ENCODE peak calls at places on chromosomes 2 and 18, in nine cellular contexts. G, T, J, B, H, I, Y, K and O are unnamed samples.

GRCh38 chr2:56654936-56655335 is 471.1 kb downstream of the CCDC85A start:
- DNase-seq in T (no peak), Y (no peak), J (no peak), I (no peak), G (no peak), B (peak), H (peak), K (peak), O (no peak)

GRCh38 chr2:148546270-148546669 is 98.3 kb upstream of the EPC2 start:
- DNase-seq in T (no peak), J (peak), I (no peak), H (no peak), B (no peak), G (no peak), K (peak), Y (no peak), O (no peak)

GRCh38 chr2:225932741-225933413 is 533.4 kb downstream of the NYAP2 start:
- DNase-seq in J (no peak), Y (no peak), G (no peak), T (no peak), K (no peak), B (no peak), I (peak), H (no peak), O (no peak)

GRCh38 chr2:19114754-19115231 is 243.6 kb downstream of the OSR1 start:
- DNase-seq in H (peak), I (no peak), T (no peak), J (peak), Y (no peak), K (peak), B (peak), G (no peak), O (no peak)

GRCh38 chr18:77013777-77014525 is 118.6 kb downstream of the MBP start:
- DNase-seq in I (no peak), K (no peak), B (no peak), Y (no peak), G (no peak), J (no peak), H (peak), T (no peak), O (no peak)

GRCh38 chr2:38156262-38156835 is 80.4 kb upstream of the CYP1B1 start:
- DNase-seq in H (peak), I (no peak), K (no peak), B (no peak), G (no peak), T (no peak), Y (no peak), J (peak), O (no peak)

GRCh38 chr2:179596018-179596417 is 265.4 kb downstream of the ZNF385B start:
- DNase-seq in J (peak), K (peak), B (peak), H (peak), T (no peak), Y (no peak), G (no peak), I (peak), O (no peak)

GRCh38 chr2:174341995-174342571 is 7.3 kb downstream of the SP9 start:
- DNase-seq in T (no peak), B (no peak), I (no peak), Y (peak), H (no peak), K (no peak), G (peak), J (no peak), O (no peak)

GRCh38 chr2:32450851-32451250 is 94.0 kb downstream of the BIRC6 start:
- DNase-seq in B (peak), G (no peak), K (no peak), J (no peak), H (no peak), I (peak), T (no peak), Y (no peak), O (no peak)

GRCh38 chr2:230347659-230348305 is 20.8 kb downstream of the SP140L start:
- DNase-seq in T (no peak), G (no peak), H (peak), I (peak), K (no peak), Y (no peak), B (peak), J (peak), O (no peak)

GRCh38 chr2:9984217-9984739 is 32.8 kb downstream of the GRHL1 start:
- DNase-seq in G (no peak), J (peak), H (peak), T (no peak), K (peak), B (peak), I (peak), Y (no peak), O (no peak)

GRCh38 chr2:203077458-203077857 is 62.8 kb downstream of the NBEAL1 start:
- DNase-seq in J (peak), B (peak), T (no peak), G (no peak), I (peak), K (no peak), Y (no peak), H (peak), O (no peak)

GRCh38 chr2:71499691-71500090 is 46.3 kb downstream of the DYSF start:
- DNase-seq in Y (no peak), I (no peak), B (no peak), J (no peak), T (no peak), K (no peak), G (no peak), H (no peak), O (no peak)

GRCh38 chr2:241095594-241096290 is 6.3 kb downstream of the MTERF4 start:
- DNase-seq in K (no peak), I (no peak), B (no peak), T (no peak), J (no peak), Y (no peak), H (no peak), G (no peak), O (no peak)

GRCh38 chr2:180742809-180743208 is 237.6 kb upstream of the UBE2E3 start:
- DNase-seq in I (peak), B (peak), Y (no peak), K (peak), T (no peak), G (no peak), H (no peak), J (peak), O (peak)

GRCh38 chr2:236176951-236177350 is 8.8 kb upstream of the GBX2 start:
- DNase-seq in I (no peak), Y (no peak), T (no peak), J (no peak), B (no peak), G (no peak), H (no peak), K (no peak), O (no peak)

GRCh38 chr2:137380610-137381009 is 583.7 kb upstream of the HNMT start:
- DNase-seq in Y (no peak), T (no peak), J (peak), B (peak), I (no peak), K (peak), G (no peak), H (no peak), O (peak)

GRCh38 chr2:230793573-230794359 is 71.0 kb upstream of the ITM2C start:
- DNase-seq in I (peak), Y (no peak), H (peak), T (peak), B (peak), G (no peak), J (peak), K (peak), O (peak)

GRCh38 chr2:111715987-111716900 is 167.7 kb downstream of the ANAPC1 start:
- DNase-seq in I (no peak), Y (no peak), T (no peak), B (peak), H (no peak), K (no peak), G (no peak), J (no peak), O (no peak)

GRCh38 chr18:3747176-3747973 is 297.4 kb downstream of the TGIF1 start:
- DNase-seq in H (peak), J (peak), B (peak), T (no peak), G (no peak), I (peak), K (peak), Y (no peak), O (no peak)

GRCh38 chr2:51921076-51921475 is 889.1 kb upstream of the NRXN1 start:
- DNase-seq in B (no peak), I (no peak), Y (no peak), K (no peak), T (no peak), H (no peak), G (no peak), J (no peak), O (no peak)

GRCh38 chr2:30689496-30690125 is 117.6 kb downstream of the CAPN13 start:
- DNase-seq in G (no peak), B (no peak), J (no peak), T (no peak), H (no peak), Y (no peak), K (no peak), I (no peak), O (no peak)

GRCh38 chr2:160493227-160494028 is at the start of gene RBMS1:
- DNase-seq in I (peak), Y (peak), B (peak), G (peak), H (peak), J (peak), K (peak), T (no peak), O (no peak)

GRCh38 chr18:32919799-32920198 is 147.0 kb upstream of the KLHL14 start:
- DNase-seq in J (peak), B (peak), T (no peak), Y (peak), I (no peak), K (peak), H (peak), G (peak), O (no peak)

GRCh38 chr18:42078711-42079110 is 123.7 kb downstream of the PIK3C3 start:
- DNase-seq in H (peak), T (no peak), K (no peak), I (peak), B (peak), J (no peak), G (no peak), Y (no peak), O (no peak)

GRCh38 chr18:63681449-63682381 is 20.0 kb upstream of the SERPINB3 start:
- DNase-seq in I (no peak), K (no peak), B (no peak), H (no peak), G (no peak), T (no peak), Y (no peak), J (peak), O (no peak)

GRCh38 chr2:128425216-128425615 is 106.5 kb upstream of the HS6ST1 start:
- DNase-seq in H (no peak), B (no peak), K (no peak), G (no peak), T (no peak), Y (no peak), J (no peak), I (no peak), O (no peak)

GRCh38 chr2:22854588-22854987 is 530.4 kb upstream of the KLHL29 start:
- DNase-seq in Y (no peak), H (no peak), G (no peak), I (no peak), T (no peak), B (no peak), J (no peak), K (no peak), O (no peak)

GRCh38 chr2:206853880-206854279 is 85.4 kb upstream of the CPO start:
- DNase-seq in B (no peak), K (no peak), H (no peak), Y (no peak), I (no peak), G (no peak), T (no peak), J (no peak), O (no peak)

GRCh38 chr18:78972385-78972918 is 7.2 kb upstream of the SALL3 start:
- DNase-seq in Y (no peak), B (no peak), H (no peak), T (no peak), I (no peak), J (no peak), K (no peak), G (no peak), O (no peak)

GRCh38 chr2:102915128-102915527 is 153.3 kb downstream of the TMEM182 start:
- DNase-seq in T (no peak), K (peak), B (peak), G (no peak), I (peak), J (peak), Y (no peak), H (peak), O (no peak)

GRCh38 chr2:239163306-239164070 is 237.3 kb downstream of the HDAC4 start:
- DNase-seq in J (no peak), K (no peak), Y (no peak), H (no peak), G (no peak), I (no peak), T (no peak), B (no peak), O (no peak)

GRCh38 chr2:71846669-71847291 is 300.9 kb downstream of the CYP26B1 start:
- DNase-seq in T (no peak), I (peak), B (peak), J (peak), Y (no peak), K (peak), G (no peak), H (peak), O (no peak)

GRCh38 chr2:174368691-174369090 is 26.8 kb upstream of the SCRN3 start:
- DNase-seq in K (no peak), B (no peak), H (no peak), I (no peak), G (no peak), J (no peak), T (no peak), Y (no peak), O (no peak)

GRCh38 chr2:201344663-201345366 is 12.3 kb downstream of the FLACC1 start:
- DNase-seq in G (no peak), K (no peak), Y (no peak), B (no peak), J (peak), I (no peak), T (no peak), H (no peak), O (no peak)

GRCh38 chr2:104040739-104041138 is 813.2 kb upstream of the POU3F3 start:
- DNase-seq in G (no peak), B (no peak), I (no peak), J (no peak), K (no peak), T (no peak), Y (no peak), H (no peak), O (no peak)

GRCh38 chr2:168278424-168278888 is 31.1 kb upstream of the STK39 start:
- DNase-seq in K (peak), G (no peak), J (peak), T (peak), I (peak), B (peak), Y (no peak), H (peak), O (no peak)

GRCh38 chr2:9451231-9451630 is 23.1 kb upstream of the IAH1 start:
- DNase-seq in K (no peak), B (no peak), G (no peak), I (no peak), J (no peak), T (no peak), H (no peak), Y (no peak), O (no peak)

GRCh38 chr18:11512096-11513030 is 97.0 kb upstream of the SLC35G4 start:
- DNase-seq in G (no peak), J (peak), K (peak), T (no peak), H (peak), Y (peak), B (no peak), I (no peak), O (no peak)
- TF ChIP-seq CTCF in G (no peak), J (peak), K (peak), T (peak), H (no peak), Y (no peak), B (peak), I (peak), O (peak)

DNA sequence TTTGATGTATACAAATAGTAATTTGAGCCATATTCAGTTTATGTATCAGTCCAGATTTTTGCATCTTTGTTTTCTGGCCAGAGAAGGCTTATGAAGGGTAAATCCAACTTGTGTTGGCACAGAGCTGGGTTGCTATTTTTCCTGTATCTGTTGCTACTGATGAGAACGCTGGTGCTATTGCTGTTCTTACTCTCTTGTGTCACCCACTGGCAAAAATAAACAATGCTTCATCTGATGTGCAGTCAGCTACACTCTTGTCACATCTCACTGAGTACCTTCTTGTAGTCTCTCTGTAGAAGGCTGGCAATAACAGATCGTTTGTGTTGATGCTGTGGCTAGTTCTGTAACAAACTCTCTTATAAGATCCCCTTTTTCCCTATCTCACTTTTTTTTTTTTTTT is 323.4 kb downstream of the CDH19 start:
- DNase-seq in I (no peak), Y (no peak), T (no peak), K (no peak), H (no peak), J (no peak), G (no peak), B (no peak), O (no peak)
- TF ChIP-seq CTCF in I (no peak), Y (no peak), T (no peak), K (no peak), H (no peak), J (no peak), G (no peak), B (no peak), O (no peak)

GRCh38 chr2:127142663-127143630 is 36.0 kb upstream of the BIN1 start:
- DNase-seq in J (no peak), B (no peak), I (no peak), G (no peak), Y (no peak), T (no peak), K (no peak), H (peak), O (no peak)
- TF ChIP-seq CTCF in J (no peak), B (peak), I (no peak), G (no peak), Y (no peak), T (peak), K (no peak), H (no peak), O (no peak)

GRCh38 chr2:215765729-215766360 is 247.5 kb downstream of the MREG start:
- DNase-seq in I (no peak), T (no peak), B (no peak), G (no peak), K (no peak), Y (no peak), J (no peak), H (no peak), O (no peak)

GRCh38 chr2:215769246-215769645 is 244.1 kb downstream of the MREG start:
- DNase-seq in H (no peak), I (no peak), B (no peak), T (no peak), J (no peak), Y (no peak), K (no peak), G (no peak), O (no peak)

GRCh38 chr2:215764441-215765048 is 248.8 kb downstream of the MREG start:
- DNase-seq in G (no peak), Y (no peak), T (no peak), B (peak), H (peak), K (peak), I (peak), J (peak), O (no peak)

GRCh38 chr2:215770668-215771067 is 242.7 kb downstream of the MREG start:
- DNase-seq in B (no peak), K (no peak), H (no peak), T (no peak), G (no peak), Y (no peak), J (no peak), I (no peak), O (no peak)

GRCh38 chr2:215767625-215768024 is 245.7 kb downstream of the MREG start:
- DNase-seq in I (no peak), K (no peak), T (no peak), G (no peak), B (no peak), J (no peak), H (no peak), Y (no peak), O (no peak)
- TF ChIP-seq CTCF in I (no peak), K (no peak), T (no peak), G (no peak), B (no peak), J (no peak), H (no peak), Y (no peak), O (no peak)

GRCh38 chr2:199015072-199015471 is 442.7 kb downstream of the SATB2 start:
- DNase-seq in J (no peak), G (no peak), K (no peak), Y (no peak), I (no peak), T (no peak), B (no peak), H (no peak), O (no peak)

GRCh38 chr2:199018826-199019225 is 438.9 kb downstream of the SATB2 start:
- DNase-seq in H (peak), T (peak), B (peak), I (no peak), K (no peak), Y (no peak), G (no peak), J (no peak), O (peak)

GRCh38 chr2:199024224-199024623 is 433.5 kb downstream of the SATB2 start:
- DNase-seq in J (no peak), G (no peak), I (no peak), K (no peak), T (no peak), H (no peak), B (no peak), Y (no peak), O (no peak)

GRCh38 chr2:199025146-199025545 is 432.6 kb downstream of the SATB2 start:
- DNase-seq in K (no peak), Y (no peak), J (no peak), I (no peak), T (no peak), B (no peak), G (no peak), H (no peak), O (no peak)

DNA sequence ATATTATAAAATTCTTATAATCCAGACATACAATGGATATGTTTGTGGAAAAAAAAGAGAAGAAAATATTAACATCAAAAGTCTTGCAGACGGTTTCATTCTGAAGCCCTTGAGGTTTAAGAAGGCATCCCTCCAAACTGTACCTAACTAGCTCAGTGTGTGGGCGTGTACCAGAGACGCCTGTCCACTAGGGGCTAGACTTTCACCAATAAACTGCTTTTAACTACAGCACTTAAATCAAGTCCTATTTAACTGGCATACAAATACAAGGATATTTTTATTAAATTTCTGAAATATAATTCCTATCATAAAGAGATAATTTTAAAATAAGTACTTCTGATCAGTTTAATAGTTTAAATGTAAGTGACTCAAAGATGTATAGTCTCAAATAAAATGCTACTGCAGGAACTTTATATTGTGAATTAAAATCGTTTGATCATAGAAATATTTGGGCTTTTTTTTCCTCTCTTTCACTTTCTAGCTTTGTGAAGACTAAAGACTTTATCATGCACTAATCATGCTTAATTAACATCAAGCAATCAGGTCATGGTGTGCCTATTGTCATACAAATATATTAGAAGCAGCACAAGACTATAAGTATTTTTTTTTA is 437.7 kb downstream of the SATB2 start:
- DNase-seq in Y (peak), J (peak), G (peak), K (peak), I (peak), H (peak), B (peak), T (peak), O (peak)
- TF ChIP-seq CTCF in Y (peak), J (peak), G (peak), K (peak), I (peak), H (peak), B (peak), T (peak), O (peak)

GRCh38 chr2:20190170-20190569 is 34.8 kb downstream of the SDC1 start:
- DNase-seq in T (no peak), J (peak), I (no peak), H (no peak), G (no peak), Y (no peak), K (no peak), B (no peak), O (no peak)

GRCh38 chr2:20191714-20192569 is 33.0 kb downstream of the SDC1 start:
- DNase-seq in K (no peak), G (no peak), Y (no peak), T (no peak), I (no peak), J (no peak), B (no peak), H (no peak), O (no peak)

GRCh38 chr2:20189299-20189931 is 35.5 kb downstream of the SDC1 start:
- DNase-seq in J (no peak), I (no peak), K (no peak), G (no peak), H (no peak), T (no peak), B (no peak), Y (no peak), O (no peak)

GRCh38 chr2:20192781-20193180 is 32.1 kb downstream of the SDC1 start:
- DNase-seq in Y (no peak), I (no peak), T (no peak), G (no peak), K (no peak), J (no peak), B (no peak), H (no peak), O (no peak)

GRCh38 chr2:20190862-20191713 is 33.8 kb downstream of the SDC1 start:
- DNase-seq in H (no peak), G (peak), K (no peak), I (no peak), T (no peak), B (peak), J (peak), Y (peak), O (no peak)
- TF ChIP-seq CTCF in H (no peak), G (peak), K (peak), I (no peak), T (peak), B (no peak), J (peak), Y (no peak), O (peak)